ENCODE peak calls at places on chromosomes 4 and X, in five cellular contexts. One of them, this sample, is unnamed.
A peak's percentile ranks its signal among the peaks of the same experiment; 100 is the strongest.

GRCh38 chr4:177511611-177512010 is 69.4 kb upstream of the AGA start:
- DNase-seq in neural crest cell: no peak
- DNase-seq in fibroblast of lung: no peak
- DNase-seq in astrocyte: no peak
- DNase-seq in HCT116: peak; percentile 27
- DNase-seq in this sample: no peak

GRCh38 chr4:41069838-41070237 is 144.5 kb downstream of the APBB2 start:
- DNase-seq in neural crest cell: no peak
- DNase-seq in fibroblast of lung: no peak
- DNase-seq in astrocyte: no peak
- DNase-seq in HCT116: no peak
- DNase-seq in this sample: no peak

GRCh38 chrX:21741869-21742701 is 15.8 kb downstream of the SMPX start:
- DNase-seq in neural crest cell: no peak
- DNase-seq in fibroblast of lung: no peak
- DNase-seq in astrocyte: peak; percentile 40
- DNase-seq in HCT116: no peak
- DNase-seq in this sample: no peak

GRCh38 chr4:83906561-83906960 is 370.7 kb downstream of the GPAT3 start:
- DNase-seq in neural crest cell: no peak
- DNase-seq in fibroblast of lung: peak; percentile 0
- DNase-seq in astrocyte: peak; percentile 31
- DNase-seq in HCT116: no peak
- DNase-seq in this sample: no peak

GRCh38 chr4:24535399-24535798 is 49.0 kb downstream of the DHX15 start:
- DNase-seq in neural crest cell: no peak
- DNase-seq in fibroblast of lung: no peak
- DNase-seq in astrocyte: no peak
- DNase-seq in HCT116: no peak
- DNase-seq in this sample: no peak

GRCh38 chrX:109533005-109533404 is 3.6 kb upstream of the NXT2 start:
- DNase-seq in neural crest cell: no peak
- DNase-seq in fibroblast of lung: no peak
- DNase-seq in astrocyte: no peak
- DNase-seq in HCT116: no peak
- DNase-seq in this sample: no peak

GRCh38 chr4:140061883-140062282 is 92.1 kb downstream of the MAML3 start:
- DNase-seq in neural crest cell: no peak
- DNase-seq in fibroblast of lung: no peak
- DNase-seq in astrocyte: no peak
- DNase-seq in HCT116: no peak
- DNase-seq in this sample: no peak

GRCh38 chr4:87213425-87213824 is 7.0 kb downstream of the KLHL8 start:
- DNase-seq in neural crest cell: no peak
- DNase-seq in fibroblast of lung: peak; percentile 71
- DNase-seq in astrocyte: no peak
- DNase-seq in HCT116: no peak
- DNase-seq in this sample: no peak

GRCh38 chrX:155874571-155875244 is 6.4 kb upstream of the VAMP7 start:
- DNase-seq in neural crest cell: no peak
- DNase-seq in fibroblast of lung: no peak
- DNase-seq in astrocyte: no peak
- DNase-seq in HCT116: no peak
- DNase-seq in this sample: no peak

GRCh38 chr4:100022792-100023222 is 72.7 kb upstream of the H2AZ1 start:
- DNase-seq in neural crest cell: no peak
- DNase-seq in fibroblast of lung: peak; percentile 9
- DNase-seq in astrocyte: no peak
- DNase-seq in HCT116: no peak
- DNase-seq in this sample: no peak

GRCh38 chr4:122762520-122762919 is 30.0 kb downstream of the BBS12 start:
- DNase-seq in neural crest cell: no peak
- DNase-seq in fibroblast of lung: no peak
- DNase-seq in astrocyte: no peak
- DNase-seq in HCT116: no peak
- DNase-seq in this sample: no peak

GRCh38 chrX:154991039-154991438 is 31.5 kb downstream of the F8 start:
- DNase-seq in neural crest cell: no peak
- DNase-seq in fibroblast of lung: no peak
- DNase-seq in astrocyte: no peak
- DNase-seq in HCT116: no peak
- DNase-seq in this sample: no peak

GRCh38 chrX:10050481-10050880 is 83.3 kb downstream of the CLDN34 start:
- DNase-seq in neural crest cell: no peak
- DNase-seq in fibroblast of lung: no peak
- DNase-seq in astrocyte: peak; percentile 70
- DNase-seq in HCT116: no peak
- DNase-seq in this sample: no peak

GRCh38 chrX:118480172-118480571 is 15.4 kb upstream of the DOCK11 start:
- DNase-seq in neural crest cell: no peak
- DNase-seq in fibroblast of lung: peak; percentile 85
- DNase-seq in astrocyte: no peak
- DNase-seq in HCT116: no peak
- DNase-seq in this sample: peak; percentile 71

GRCh38 chr4:24980064-24980690 is 50.6 kb downstream of the LGI2 start:
- DNase-seq in neural crest cell: peak; percentile 61
- DNase-seq in fibroblast of lung: peak; percentile 67
- DNase-seq in astrocyte: peak; percentile 34
- DNase-seq in HCT116: peak; percentile 61
- DNase-seq in this sample: peak; percentile 16

GRCh38 chrX:111170017-111170416 is 74.0 kb downstream of the PAK3 start:
- DNase-seq in neural crest cell: no peak
- DNase-seq in fibroblast of lung: peak; percentile 0
- DNase-seq in astrocyte: peak; percentile 3
- DNase-seq in HCT116: no peak
- DNase-seq in this sample: no peak

GRCh38 chrX:106177982-106178321 is 9.8 kb downstream of the PWWP3B start:
- DNase-seq in neural crest cell: no peak
- DNase-seq in fibroblast of lung: no peak
- DNase-seq in astrocyte: no peak
- DNase-seq in HCT116: no peak
- DNase-seq in this sample: no peak

GRCh38 chr4:183700407-183700806 is 41.3 kb downstream of the TRAPPC11 start:
- DNase-seq in neural crest cell: no peak
- DNase-seq in fibroblast of lung: no peak
- DNase-seq in astrocyte: no peak
- DNase-seq in HCT116: no peak
- DNase-seq in this sample: no peak
- TF ChIP-seq CTCF in neural crest cell: no peak
- TF ChIP-seq CTCF in fibroblast of lung: no peak
- TF ChIP-seq CTCF in astrocyte: no peak
- TF ChIP-seq CTCF in HCT116: no peak
- TF ChIP-seq CTCF in this sample: no peak

GRCh38 chr4:107153228-107153627 is 117.1 kb upstream of the DKK2 start:
- DNase-seq in neural crest cell: no peak
- DNase-seq in fibroblast of lung: peak; percentile 9
- DNase-seq in astrocyte: no peak
- DNase-seq in HCT116: no peak
- DNase-seq in this sample: no peak
- TF ChIP-seq CTCF in neural crest cell: peak; percentile 26
- TF ChIP-seq CTCF in fibroblast of lung: peak; percentile 47
- TF ChIP-seq CTCF in astrocyte: peak; percentile 23
- TF ChIP-seq CTCF in HCT116: peak; percentile 44
- TF ChIP-seq CTCF in this sample: peak; percentile 31

GRCh38 chrX:40077906-40078305 is 19.9 kb downstream of the BCOR start:
- DNase-seq in neural crest cell: no peak
- DNase-seq in fibroblast of lung: no peak
- DNase-seq in astrocyte: no peak
- DNase-seq in HCT116: no peak
- DNase-seq in this sample: no peak

GRCh38 chrX:40081679-40082068 is 16.1 kb downstream of the BCOR start:
- DNase-seq in neural crest cell: no peak
- DNase-seq in fibroblast of lung: no peak
- DNase-seq in astrocyte: no peak
- DNase-seq in HCT116: no peak
- DNase-seq in this sample: no peak

GRCh38 chrX:40078489-40079288 is 19.1 kb downstream of the BCOR start:
- DNase-seq in neural crest cell: no peak
- DNase-seq in fibroblast of lung: no peak
- DNase-seq in astrocyte: no peak
- DNase-seq in HCT116: no peak
- DNase-seq in this sample: no peak

GRCh38 chrX:40080896-40081678 is 16.7 kb downstream of the BCOR start:
- DNase-seq in neural crest cell: no peak
- DNase-seq in fibroblast of lung: no peak
- DNase-seq in astrocyte: no peak
- DNase-seq in HCT116: no peak
- DNase-seq in this sample: no peak

GRCh38 chrX:40079572-40079971 is 18.2 kb downstream of the BCOR start:
- DNase-seq in neural crest cell: no peak
- DNase-seq in fibroblast of lung: no peak
- DNase-seq in astrocyte: no peak
- DNase-seq in HCT116: no peak
- DNase-seq in this sample: no peak
- TF ChIP-seq CTCF in neural crest cell: no peak
- TF ChIP-seq CTCF in fibroblast of lung: no peak
- TF ChIP-seq CTCF in astrocyte: no peak
- TF ChIP-seq CTCF in HCT116: no peak
- TF ChIP-seq CTCF in this sample: no peak

GRCh38 chr4:43782391-43782790 is 666.2 kb downstream of the KCTD8 start:
- DNase-seq in neural crest cell: no peak
- DNase-seq in fibroblast of lung: no peak
- DNase-seq in astrocyte: no peak
- DNase-seq in HCT116: no peak
- DNase-seq in this sample: no peak
- TF ChIP-seq CTCF in neural crest cell: no peak
- TF ChIP-seq CTCF in fibroblast of lung: no peak
- TF ChIP-seq CTCF in astrocyte: no peak
- TF ChIP-seq CTCF in HCT116: no peak
- TF ChIP-seq CTCF in this sample: no peak

This sample was measured in AG09319.